ENCODE peak calls at places on chromosomes 12 and 14, in five cellular contexts. I, U, E, P and X are unnamed samples.

GRCh38 chr12:96948782-96949181 is 41.7 kb downstream of the NEDD1 start:
- DNase-seq in I (no peak), U (no peak), E (no peak), P (no peak), X (no peak)

GRCh38 chr12:130658561-130658960 is 57.5 kb downstream of the RIMBP2 start:
- DNase-seq in I (no peak), U (no peak), E (no peak), P (no peak), X (no peak)

GRCh38 chr12:67811437-67812361 is 163.2 kb downstream of the DYRK2 start:
- DNase-seq in I (no peak), U (no peak), E (no peak), P (no peak), X (no peak)

GRCh38 chr12:95544756-95545155 is 6.5 kb downstream of the USP44 start:
- DNase-seq in I (no peak), U (no peak), E (no peak), P (no peak), X (no peak)

GRCh38 chr14:85463512-85463911 is 66.4 kb upstream of the FLRT2 start:
- DNase-seq in I (no peak), U (no peak), E (no peak), P (no peak), X (no peak)

GRCh38 chr14:20413785-20414117 is 450 bp upstream of the TEP1 start:
- DNase-seq in I (no peak), U (peak), E (peak), P (no peak), X (no peak)

GRCh38 chr14:100567877-100568163 is 19.4 kb downstream of the BEGAIN start:
- DNase-seq in I (no peak), U (no peak), E (peak), P (no peak), X (no peak)

GRCh38 chr12:122042910-122043309 is 21.2 kb downstream of the BCL7A start:
- DNase-seq in I (no peak), U (no peak), E (no peak), P (no peak), X (no peak)

GRCh38 chr14:52283099-52283498 is 15.6 kb downstream of the PTGDR start:
- DNase-seq in I (no peak), U (no peak), E (no peak), P (no peak), X (no peak)

GRCh38 chr12:55446334-55446733 is 2.5 kb downstream of the OR6C2 start:
- DNase-seq in I (no peak), U (no peak), E (no peak), P (no peak), X (no peak)

GRCh38 chr12:127829974-127830543 is 436.9 kb upstream of the TMEM132C start:
- DNase-seq in I (no peak), U (no peak), E (no peak), P (no peak), X (no peak)

GRCh38 chr12:84974177-84974815 is 61.7 kb upstream of the SLC6A15 start:
- DNase-seq in I (no peak), U (no peak), E (no peak), P (no peak), X (no peak)

GRCh38 chr12:4802841-4803240 is 82.6 kb downstream of the GALNT8 start:
- DNase-seq in I (no peak), U (no peak), E (no peak), P (no peak), X (no peak)

GRCh38 chr12:82655751-82656150 is 31.0 kb upstream of the TMTC2 start:
- DNase-seq in I (no peak), U (no peak), E (no peak), P (no peak), X (no peak)

GRCh38 chr12:108826115-108826806 is 31.1 kb downstream of the SSH1 start:
- DNase-seq in I (peak), U (peak), E (no peak), P (no peak), X (peak)
- H3K4me3 ChIP-seq in I (no peak), U (no peak), E (no peak), P (no peak), X (no peak)

GRCh38 chr14:98903371-98903770 is 368.6 kb downstream of the BCL11B start:
- DNase-seq in I (no peak), U (no peak), E (no peak), P (no peak), X (no peak)

GRCh38 chr14:98906123-98906995 is 365.6 kb downstream of the BCL11B start:
- DNase-seq in I (no peak), U (peak), E (peak), P (no peak), X (no peak)

GRCh38 chr14:98901511-98902205 is 370.3 kb downstream of the BCL11B start:
- DNase-seq in I (no peak), U (no peak), E (no peak), P (no peak), X (no peak)

GRCh38 chr14:98907271-98907670 is 364.7 kb downstream of the BCL11B start:
- DNase-seq in I (no peak), U (no peak), E (no peak), P (no peak), X (no peak)

GRCh38 chr14:98904677-98905076 is 367.3 kb downstream of the BCL11B start:
- DNase-seq in I (no peak), U (no peak), E (no peak), P (no peak), X (no peak)
- H3K27ac ChIP-seq in I (no peak), U (no peak), E (no peak), P (no peak), X (no peak)

DNA sequence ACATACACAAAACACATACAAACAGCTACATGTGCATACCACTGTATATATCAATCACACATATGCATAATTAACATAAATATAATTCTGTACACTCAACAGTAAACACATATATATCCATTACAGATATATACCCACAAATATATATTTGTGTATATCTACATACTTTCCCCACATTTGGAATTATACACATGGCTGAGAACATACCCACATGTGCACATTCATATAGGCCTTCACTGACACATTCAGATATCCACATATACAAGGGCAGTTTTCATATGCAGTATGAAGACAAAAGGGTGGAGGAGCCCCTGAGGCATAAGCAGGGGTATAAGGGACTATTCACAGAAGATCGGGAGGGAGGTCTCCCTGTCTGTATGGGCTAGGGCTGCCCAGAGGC is 5.8 kb downstream of the CDH24 start:
- DNase-seq in I (no peak), U (no peak), E (no peak), P (no peak), X (no peak)
- H3K4me3 ChIP-seq in I (no peak), U (no peak), E (no peak), P (no peak), X (no peak)

GRCh38 chr12:1594045-1594294 is 411 bp downstream of the FBXL14 start:
- DNase-seq in I (peak), U (peak), E (peak), P (no peak), X (peak)

GRCh38 chr12:1593232-1594044 is 943 bp downstream of the FBXL14 start:
- DNase-seq in I (peak), U (peak), E (peak), P (no peak), X (peak)

GRCh38 chr12:1594295-1595025 is at the start of gene FBXL14:
- DNase-seq in I (peak), U (peak), E (peak), P (no peak), X (peak)

GRCh38 chr12:1595026-1595561 is 713 bp upstream of the FBXL14 start:
- DNase-seq in I (peak), U (peak), E (peak), P (no peak), X (no peak)

GRCh38 chr12:1595690-1596347 is 1.4 kb upstream of the FBXL14 start:
- DNase-seq in I (no peak), U (no peak), E (no peak), P (no peak), X (no peak)
- H3K27ac ChIP-seq in I (no peak), U (peak), E (no peak), P (no peak), X (no peak)

GRCh38 chr12:70627677-70628076 is 9.6 kb downstream of the PTPRB start:
- DNase-seq in I (no peak), U (no peak), E (no peak), P (no peak), X (no peak)
- H3K4me3 ChIP-seq in I (no peak), U (no peak), E (no peak), P (no peak), X (no peak)

GRCh38 chr12:6773662-6774351 is 1.5 kb downstream of the LAG3 start:
- DNase-seq in I (no peak), U (no peak), E (peak), P (no peak), X (no peak)
- H3K27ac ChIP-seq in I (no peak), U (peak), E (no peak), P (no peak), X (no peak)

GRCh38 chr12:102480401-102480800 is at the start of gene IGF1:
- DNase-seq in I (no peak), U (peak), E (no peak), P (no peak), X (no peak)
- H3K4me3 ChIP-seq in I (no peak), U (peak), E (no peak), P (no peak), X (peak)